ENCODE peak calls at places on chromosomes 16 and 17, in seven cellular contexts. M is mesendoderm, A is H9, C is trophoblast cell, D is mesenchymal stem cell, G is H1, N is neuronal stem cell. J is an unnamed sample.

GRCh38 chr17:64209356-64209941 is 53.6 kb downstream of the TEX2 start:
- DNase-seq in N (no peak), A (peak), C (no peak), M (no peak), G (no peak), D (no peak), J (no peak)

GRCh38 chr16:84408314-84408690 is 40.0 kb downstream of the ATP2C2 start:
- DNase-seq in A (no peak), D (no peak), M (no peak), C (no peak), G (no peak), N (no peak), J (no peak)

GRCh38 chr17:49795372-49795771 is 6.9 kb downstream of the KAT7 start:
- DNase-seq in C (no peak), N (no peak), D (no peak), M (no peak), A (no peak), G (no peak), J (no peak)

GRCh38 chr17:35147313-35147982 is at the start of gene UNC45B:
- DNase-seq in M (no peak), G (no peak), C (no peak), A (no peak), D (no peak), N (no peak), J (no peak)

GRCh38 chr16:81642107-81642436 is 137.0 kb upstream of the PLCG2 start:
- DNase-seq in D (no peak), M (no peak), C (no peak), G (no peak), N (no peak), A (no peak), J (no peak)

GRCh38 chr16:65809627-65810026 is 556.9 kb upstream of the CDH5 start:
- DNase-seq in A (no peak), N (no peak), D (no peak), G (no peak), C (no peak), M (no peak), J (no peak)

GRCh38 chr16:89658221-89658879 is 714 bp downstream of the SPATA33 start:
- DNase-seq in D (peak), C (no peak), M (peak), G (no peak), A (no peak), N (no peak), J (no peak)

GRCh38 chr16:66120656-66121055 is 245.8 kb upstream of the CDH5 start:
- DNase-seq in D (peak), G (no peak), A (no peak), M (no peak), C (no peak), N (no peak), J (peak)

GRCh38 chr16:82007189-82007588 is 4.1 kb downstream of the SDR42E1 start:
- DNase-seq in N (no peak), G (no peak), D (no peak), M (no peak), A (no peak), C (no peak), J (no peak)

GRCh38 chr16:85392756-85393673 is 220.1 kb upstream of the GSE1 start:
- DNase-seq in D (no peak), C (no peak), N (no peak), G (peak), M (no peak), A (no peak), J (no peak)

GRCh38 chr16:29304251-29304900 is 102.1 kb downstream of the NPIPB11 start:
- DNase-seq in M (no peak), D (no peak), C (no peak), N (no peak), A (no peak), G (no peak), J (no peak)

GRCh38 chr16:49127103-49127502 is 154.5 kb downstream of the CBLN1 start:
- DNase-seq in A (no peak), G (no peak), C (no peak), D (no peak), M (peak), N (peak), J (no peak)

GRCh38 chr16:64363039-64363438 is 758.8 kb downstream of the CDH11 start:
- DNase-seq in G (no peak), D (peak), A (no peak), M (no peak), N (no peak), C (no peak), J (peak)

GRCh38 chr17:2232244-2232638 is 71.3 kb downstream of the SMG6 start:
- DNase-seq in C (peak), M (no peak), D (peak), N (no peak), A (no peak), G (no peak), J (peak)

GRCh38 chr17:35981908-35982330 is 622 bp upstream of the CCL16 start:
- DNase-seq in N (no peak), A (peak), M (peak), G (no peak), C (no peak), D (no peak), J (no peak)

GRCh38 chr16:25838724-25839186 is 147.0 kb downstream of the HS3ST4 start:
- DNase-seq in C (no peak), N (peak), G (peak), D (peak), M (peak), A (peak), J (peak)

GRCh38 chr17:43418441-43419374 is 19.9 kb downstream of the ARL4D start:
- DNase-seq in D (peak), C (peak), G (no peak), N (no peak), M (peak), A (peak), J (peak)

GRCh38 chr16:970766-971581 is at the start of gene LMF1:
- DNase-seq in D (peak), A (peak), G (peak), M (peak), C (peak), N (peak), J (peak)

GRCh38 chr16:63702981-63703590 is 1418.8 kb downstream of the CDH11 start:
- DNase-seq in A (peak), G (peak), N (no peak), D (no peak), M (peak), C (no peak), J (no peak)

GRCh38 chr16:83002351-83003334 is 375.9 kb downstream of the CDH13 start:
- DNase-seq in D (peak), C (no peak), G (no peak), A (no peak), M (peak), N (no peak), J (peak)

GRCh38 chr17:46266656-46267544 is 28.0 kb upstream of the LRRC37A start:
- DNase-seq in A (peak), D (peak), G (peak), N (peak), C (peak), M (peak), J (peak)

DNA sequence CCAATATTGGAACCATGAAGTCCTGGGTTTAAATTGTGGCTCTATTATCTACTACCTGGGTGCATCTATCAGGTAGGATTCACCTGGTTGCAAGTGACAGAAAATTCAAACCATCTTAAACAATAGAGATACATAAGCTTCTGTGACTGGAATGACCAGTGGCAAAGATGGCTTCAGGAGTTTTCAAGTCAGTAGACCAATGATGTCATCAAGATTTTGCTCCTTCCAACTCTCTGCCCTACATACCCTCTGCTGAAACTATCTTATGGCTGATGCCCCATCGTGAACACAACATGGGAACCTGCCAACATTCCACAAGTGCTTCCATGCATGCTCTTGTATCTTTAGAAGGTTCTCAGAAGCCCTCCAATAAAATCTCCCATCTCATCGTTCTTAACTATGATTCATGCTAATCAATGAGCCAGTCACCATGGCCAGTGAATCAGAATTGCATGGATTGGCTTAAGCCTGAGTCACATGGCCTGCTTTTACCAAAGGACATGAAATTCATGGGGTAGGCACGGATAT is 180.9 kb downstream of the GRIN2A start:
- DNase-seq in C (no peak), N (no peak), G (no peak), D (no peak), A (no peak), M (no peak), J (no peak)
- H2BK120ac ChIP-seq in C (no peak), N (no peak), G (no peak), D (no peak), A (no peak), M (no peak), J (no peak)

GRCh38 chr17:79243603-79243990 is 169.0 kb downstream of the ENGASE start:
- DNase-seq in D (no peak), C (no peak), M (no peak), N (no peak), G (no peak), A (no peak), J (no peak)
- H2BK120ac ChIP-seq in D (no peak), C (no peak), M (no peak), N (no peak), G (no peak), A (no peak), J (no peak)

DNA sequence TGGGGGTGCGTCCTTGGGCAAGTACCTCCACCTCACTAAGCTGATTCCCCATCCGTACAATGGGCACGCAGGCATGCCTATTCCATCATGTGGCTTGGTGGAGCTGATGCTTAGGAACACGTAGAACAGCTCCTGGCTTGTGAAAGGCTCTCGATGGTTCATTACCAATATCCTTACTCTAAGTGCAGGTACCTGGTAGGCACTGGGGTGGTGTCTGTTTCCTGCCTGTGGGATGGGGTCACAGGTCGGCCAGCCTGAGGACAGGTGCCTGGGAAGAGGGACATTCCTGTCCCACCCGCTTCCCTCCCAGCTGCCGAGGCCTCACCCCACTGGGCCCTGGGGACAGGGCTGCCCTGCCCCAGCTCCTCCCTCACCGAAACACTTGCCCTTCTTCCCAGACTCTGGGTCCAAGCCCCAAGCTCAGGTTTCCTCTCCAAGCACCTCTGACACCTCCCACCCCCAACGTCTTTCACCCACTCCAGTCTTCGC is 24.2 kb downstream of the MMP15 start:
- DNase-seq in N (no peak), G (peak), D (no peak), M (no peak), A (no peak), C (no peak), J (no peak)
- H2BK120ac ChIP-seq in N (no peak), G (no peak), D (no peak), M (no peak), A (no peak), C (no peak), J (no peak)

DNA sequence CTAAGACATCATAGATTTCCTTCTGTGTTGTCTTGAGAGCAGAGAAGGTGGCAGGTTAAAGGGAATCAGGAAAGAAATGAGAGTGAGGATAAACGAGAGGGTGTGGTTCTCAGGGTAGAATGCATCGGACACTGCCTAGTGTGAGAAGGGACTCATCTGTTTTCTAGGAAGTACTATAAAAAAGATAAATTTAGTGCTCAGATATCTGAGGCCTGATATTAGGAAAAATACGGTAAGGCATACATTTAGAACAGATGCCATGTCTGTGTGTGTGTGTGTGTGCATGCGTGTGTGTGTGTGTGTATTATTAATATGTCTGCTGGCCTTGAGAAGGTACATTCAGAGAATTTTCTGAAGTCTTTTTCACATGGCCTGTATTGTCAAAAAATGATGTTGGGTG is 414.9 kb downstream of the MAF start:
- DNase-seq in N (no peak), A (no peak), C (no peak), M (no peak), G (no peak), D (no peak), J (no peak)
- H2BK120ac ChIP-seq in N (no peak), A (no peak), C (no peak), M (no peak), G (no peak), D (no peak), J (no peak)

GRCh38 chr17:80025140-80025539 is 10.5 kb downstream of the TBC1D16 start:
- DNase-seq in D (peak), N (no peak), G (no peak), M (peak), A (peak), C (peak), J (no peak)
- H2BK120ac ChIP-seq in D (no peak), N (no peak), G (no peak), M (no peak), A (no peak), C (no peak), J (no peak)

DNA sequence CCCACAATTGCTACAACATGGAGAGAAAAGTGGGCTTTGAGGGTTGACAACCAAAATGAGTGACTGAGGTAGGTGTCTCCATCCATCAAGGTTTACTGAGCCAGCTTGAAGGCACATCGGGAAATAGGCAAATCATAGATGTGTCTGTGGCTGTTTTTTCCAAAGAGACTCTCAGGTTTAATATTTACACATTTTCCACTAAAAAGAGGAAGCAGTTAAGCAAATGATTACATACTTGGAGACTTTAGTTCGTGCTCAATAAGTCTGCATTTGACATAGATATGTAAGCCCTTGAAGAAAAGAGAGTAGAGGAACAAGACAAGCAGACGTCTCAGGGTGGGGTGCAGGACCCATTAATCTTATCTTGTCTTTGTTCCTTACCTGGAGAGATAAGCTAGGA is 148.9 kb upstream of the COX10 start:
- DNase-seq in G (no peak), C (no peak), M (peak), D (no peak), A (no peak), N (no peak), J (no peak)
- H2BK120ac ChIP-seq in G (no peak), C (no peak), M (no peak), D (no peak), A (no peak), N (no peak), J (no peak)

GRCh38 chr17:65408050-65408449 is 153.4 kb downstream of the AXIN2 start:
- DNase-seq in A (no peak), N (no peak), M (no peak), C (no peak), D (no peak), G (no peak), J (no peak)
- H2BK120ac ChIP-seq in A (no peak), N (no peak), M (no peak), C (no peak), D (no peak), G (no peak), J (no peak)